ENCODE peak calls at places on chromosomes 1 and 21, in ten cellular contexts. R is GM13976; L is NCI-H460; W is activated CD4-positive, alpha-beta T cell treated with anti-CD3 and anti-CD28 coated beads, Interleukin-2, amount 10 ng/mL, durations not matched to agents 24 days and 14 days; Q is mesendoderm; C is activated CD8-positive, alpha-beta memory T cell treated with anti-CD3 and anti-CD28 coated beads, Interleukin-2, amount 50 U/mL, for 48 hours; P is iPS DF 6.9; K is effector memory CD4-positive, alpha-beta T cell; O is omental fat pad; Y is ovary. M is an unnamed sample.
A peak's percentile ranks its signal among the peaks of the same experiment; 100 is the strongest.

GRCh38 chr1:6962956-6963915 is 178.0 kb downstream of the CAMTA1 start:
- DNase-seq in O (no peak), C (peak; percentile 87), P (peak; percentile 94), R (peak; percentile 79), L (no peak), K (peak; percentile 12), W (peak; percentile 86), Q (no peak), Y (peak; percentile 66), M (peak; percentile 51)

GRCh38 chr1:101238041-101238515 is 1.3 kb downstream of the S1PR1 start:
- DNase-seq in P (no peak), Q (no peak), K (no peak), W (peak; percentile 84), C (peak; percentile 81), Y (no peak), R (peak; percentile 47), L (no peak), O (no peak), M (no peak)

GRCh38 chr1:74010206-74010605 is 187.8 kb downstream of the LRRIQ3 start:
- DNase-seq in C (no peak), R (no peak), Q (no peak), W (peak; percentile 69), O (no peak), K (no peak), L (no peak), P (no peak), Y (no peak), M (no peak)

GRCh38 chr1:33126411-33127000 is 45.6 kb downstream of the AZIN2 start:
- DNase-seq in R (no peak), W (no peak), Q (no peak), P (no peak), L (no peak), O (no peak), Y (no peak), K (no peak), C (no peak), M (no peak)

GRCh38 chr1:199545780-199546179 is 481.7 kb upstream of the NR5A2 start:
- DNase-seq in P (peak; percentile 9), W (no peak), O (no peak), Q (peak; percentile 60), R (no peak), Y (no peak), C (no peak), K (no peak), L (no peak), M (no peak)

GRCh38 chr1:246566808-246567154 is 525 bp downstream of the CNST start:
- DNase-seq in W (no peak), R (peak; percentile 43), K (peak; percentile 9), O (no peak), L (no peak), P (no peak), C (no peak), Q (no peak), Y (no peak), M (no peak)

GRCh38 chr1:115782571-115783281 is 14.2 kb upstream of the CASQ2 start:
- DNase-seq in L (peak; percentile 18), C (no peak), O (no peak), R (no peak), W (peak; percentile 35), P (no peak), K (no peak), Q (peak; percentile 97), Y (no peak), M (no peak)

GRCh38 chr1:54329337-54329954 is 76.7 kb downstream of the SSBP3 start:
- DNase-seq in Y (no peak), P (no peak), O (no peak), L (no peak), R (no peak), K (no peak), Q (peak; percentile 79), C (no peak), W (no peak), M (no peak)

GRCh38 chr21:34243562-34243961 is 120.2 kb upstream of the KCNE2 start:
- DNase-seq in R (no peak), O (no peak), Q (peak; percentile 61), W (peak; percentile 71), C (no peak), K (no peak), Y (no peak), P (peak; percentile 13), L (peak; percentile 1), M (no peak)

GRCh38 chr1:62228883-62229187 is 34.2 kb downstream of the L1TD1 start:
- DNase-seq in O (no peak), W (no peak), C (no peak), Q (no peak), K (no peak), P (no peak), L (no peak), Y (no peak), R (no peak), M (no peak)

GRCh38 chr1:20095564-20096434 is 23.5 kb downstream of the PLA2G2D start:
- DNase-seq in C (no peak), Q (no peak), K (no peak), R (no peak), O (no peak), L (no peak), Y (no peak), P (no peak), W (no peak), M (no peak)

GRCh38 chr1:160078392-160079195 is 2.7 kb upstream of the KCNJ9 start:
- DNase-seq in Y (no peak), P (no peak), R (peak; percentile 77), O (no peak), W (peak; percentile 89), Q (peak; percentile 70), L (peak; percentile 42), K (no peak), C (peak; percentile 86), M (no peak)

GRCh38 chr21:42175110-42175710 is 43.7 kb upstream of the ABCG1 start:
- DNase-seq in L (no peak), R (no peak), P (no peak), Q (no peak), C (no peak), Y (no peak), O (no peak), W (no peak), K (no peak), M (no peak)

GRCh38 chr1:33997127-33998047 is 133.5 kb downstream of the HMGB4 start:
- DNase-seq in R (no peak), Y (no peak), L (no peak), O (no peak), C (no peak), K (no peak), Q (no peak), W (no peak), P (no peak), M (no peak)

GRCh38 chr1:93348104-93348780 is 2.5 kb downstream of the DR1 start:
- DNase-seq in Y (no peak), R (no peak), L (no peak), W (no peak), O (no peak), P (no peak), Q (no peak), C (no peak), K (no peak), M (no peak)

GRCh38 chr1:72000809-72001208 is 281.5 kb downstream of the NEGR1 start:
- DNase-seq in Y (no peak), C (no peak), W (no peak), O (no peak), P (no peak), Q (peak; percentile 94), R (no peak), L (no peak), K (no peak), M (no peak)

GRCh38 chr1:203607169-203607873 is 19.3 kb upstream of the ATP2B4 start:
- DNase-seq in O (no peak), Y (peak; percentile 58), Q (no peak), R (peak; percentile 53), L (no peak), W (peak; percentile 91), C (peak; percentile 74), P (no peak), K (peak; percentile 56), M (peak; percentile 74)

GRCh38 chr1:221961532-221962292 is 219.8 kb upstream of the DUSP10 start:
- DNase-seq in R (no peak), W (peak; percentile 84), Q (peak; percentile 40), C (peak; percentile 59), O (no peak), K (no peak), Y (no peak), L (peak; percentile 9), P (no peak), M (no peak)

GRCh38 chr1:170704256-170704655 is 40.3 kb downstream of the PRRX1 start:
- DNase-seq in P (no peak), O (no peak), K (no peak), W (no peak), L (no peak), C (no peak), Y (no peak), R (no peak), Q (no peak), M (no peak)

GRCh38 chr1:4915159-4915558 is 260.8 kb downstream of the AJAP1 start:
- DNase-seq in L (no peak), Q (no peak), Y (no peak), P (no peak), K (no peak), R (no peak), O (no peak), C (no peak), W (no peak), M (no peak)

GRCh38 chr21:36914244-36915013 is 52.0 kb downstream of the HLCS start:
- DNase-seq in Q (no peak), K (no peak), L (no peak), Y (no peak), C (no peak), O (no peak), W (no peak), P (no peak), R (no peak), M (no peak)

GRCh38 chr1:84298688-84299535 is 2.6 kb upstream of the SAMD13 start:
- DNase-seq in K (no peak), O (no peak), C (peak; percentile 70), W (peak; percentile 74), P (no peak), Q (peak; percentile 60), L (peak; percentile 37), Y (peak; percentile 20), R (peak; percentile 69), M (peak; percentile 20)

GRCh38 chr1:224183591-224184312 is 712 bp downstream of the DEGS1 start:
- DNase-seq in C (peak; percentile 84), Y (peak; percentile 60), L (peak; percentile 43), W (peak; percentile 88), P (no peak), K (peak; percentile 39), Q (peak; percentile 71), R (peak; percentile 77), O (no peak), M (peak; percentile 59)

GRCh38 chr1:30046751-30047150 is 676.6 kb downstream of the MATN1 start:
- DNase-seq in R (no peak), Q (no peak), Y (no peak), C (peak; percentile 37), O (no peak), W (no peak), L (no peak), P (no peak), K (no peak), M (no peak)

GRCh38 chr1:232722626-232723025 is 82.6 kb upstream of the MAP10 start:
- DNase-seq in C (no peak), K (no peak), Y (no peak), L (no peak), Q (no peak), W (no peak), P (no peak), R (no peak), O (no peak), M (no peak)

GRCh38 chr21:42401164-42401563 is 2.5 kb upstream of the UBASH3A start:
- DNase-seq in K (no peak), P (no peak), Q (peak; percentile 37), W (no peak), L (no peak), R (no peak), O (no peak), C (no peak), Y (no peak), M (no peak)